ENCODE peak calls at places on chromosome 5, in ten cellular contexts. O, Q, V, W, H, B, P, Y, C and Z are unnamed samples.

GRCh38 chr5:3595102-3595961 is at the start of gene IRX1:
- DNase-seq in O (no peak), Q (no peak), V (no peak), W (no peak), H (no peak), B (peak; percentile 26), P (no peak), Y (no peak), C (no peak), Z (peak; percentile 56)

GRCh38 chr5:66959668-66960067 is 236.9 kb downstream of the CD180 start:
- DNase-seq in O (no peak), Q (no peak), V (no peak), W (peak; percentile 49), H (peak; percentile 35), B (no peak), P (no peak), Y (no peak), C (no peak), Z (no peak)

GRCh38 chr5:64854855-64855254 is 86.1 kb downstream of the CWC27 start:
- DNase-seq in O (no peak), Q (no peak), V (no peak), W (no peak), H (no peak), B (no peak), P (no peak), Y (no peak), C (no peak), Z (no peak)

GRCh38 chr5:2721739-2722138 is 29.7 kb downstream of the IRX2 start:
- DNase-seq in O (no peak), Q (no peak), V (no peak), W (no peak), H (no peak), B (no peak), P (no peak), Y (no peak), C (no peak), Z (no peak)

GRCh38 chr5:151696470-151697061 is 9.9 kb upstream of the SPARC start:
- DNase-seq in O (peak; percentile 61), Q (peak; percentile 90), V (no peak), W (no peak), H (no peak), B (peak; percentile 100), P (no peak), Y (no peak), C (no peak), Z (peak; percentile 99)

GRCh38 chr5:125083932-125084331 is 337.5 kb upstream of the ZNF608 start:
- DNase-seq in O (no peak), Q (no peak), V (no peak), W (peak; percentile 14), H (no peak), B (peak; percentile 92), P (no peak), Y (no peak), C (no peak), Z (peak; percentile 67)

GRCh38 chr5:90174236-90174635 is 235.3 kb downstream of the CETN3 start:
- DNase-seq in O (no peak), Q (no peak), V (no peak), W (no peak), H (no peak), B (peak; percentile 9), P (no peak), Y (no peak), C (no peak), Z (peak; percentile 12)

GRCh38 chr5:35237580-35238376 is 7.5 kb upstream of the PRLR start:
- DNase-seq in O (no peak), Q (no peak), V (no peak), W (no peak), H (peak; percentile 86), B (no peak), P (no peak), Y (no peak), C (no peak), Z (no peak)

DNA sequence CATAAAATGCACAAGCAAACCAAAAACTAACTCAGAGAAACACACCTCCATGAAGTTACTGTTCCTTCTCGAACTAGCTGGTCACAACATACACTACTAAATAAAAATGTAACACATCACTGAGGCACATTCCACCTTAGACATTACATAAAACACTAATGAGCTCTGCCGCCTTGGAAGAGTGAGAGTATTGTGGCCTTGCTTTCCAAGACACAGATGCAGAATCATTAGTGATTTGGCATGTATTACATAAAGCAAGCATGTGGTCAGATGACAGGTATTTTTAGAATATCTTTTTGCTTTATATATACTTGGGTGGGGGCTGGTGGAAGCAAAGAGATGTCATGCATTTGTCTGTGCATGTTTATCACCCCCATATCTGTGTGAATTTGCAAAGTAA is 213.7 kb downstream of the MEF2C start:
- DNase-seq in O (no peak), Q (no peak), V (no peak), W (no peak), H (no peak), B (no peak), P (no peak), Y (no peak), C (no peak), Z (peak; percentile 45)
- TF ChIP-seq CTCF in O (no peak), Q (no peak), V (no peak), W (no peak), H (no peak), B (no peak), P (no peak), Y (no peak), C (no peak), Z (no peak)

GRCh38 chr5:107514305-107514704 is 156.4 kb downstream of the EFNA5 start:
- DNase-seq in O (no peak), Q (no peak), V (no peak), W (peak; percentile 39), H (no peak), B (no peak), P (no peak), Y (no peak), C (no peak), Z (peak; percentile 48)
- H3K4me3 ChIP-seq in O (no peak overlapping the region), Q (no peak overlapping the region), V (no peak overlapping the region), W (no peak overlapping the region), H (no peak overlapping the region), B (no peak overlapping the region), P (no peak overlapping the region), Y (no peak overlapping the region), C (no peak overlapping the region), Z (no peak overlapping the region)

GRCh38 chr5:157225463-157226422 is 40.2 kb upstream of the CYFIP2 start:
- DNase-seq in O (no peak), Q (no peak), V (no peak), W (no peak), H (no peak), B (no peak), P (no peak), Y (no peak), C (no peak), Z (no peak)

GRCh38 chr5:157219491-157220271 is 39.0 kb downstream of the ITK start:
- DNase-seq in O (no peak), Q (no peak), V (no peak), W (no peak), H (no peak), B (no peak), P (no peak), Y (peak; percentile 25), C (peak; percentile 50), Z (no peak)

GRCh38 chr5:157217289-157218024 is 36.8 kb downstream of the ITK start:
- DNase-seq in O (no peak), Q (no peak), V (no peak), W (no peak), H (no peak), B (no peak), P (no peak), Y (no peak), C (no peak), Z (no peak)

DNA sequence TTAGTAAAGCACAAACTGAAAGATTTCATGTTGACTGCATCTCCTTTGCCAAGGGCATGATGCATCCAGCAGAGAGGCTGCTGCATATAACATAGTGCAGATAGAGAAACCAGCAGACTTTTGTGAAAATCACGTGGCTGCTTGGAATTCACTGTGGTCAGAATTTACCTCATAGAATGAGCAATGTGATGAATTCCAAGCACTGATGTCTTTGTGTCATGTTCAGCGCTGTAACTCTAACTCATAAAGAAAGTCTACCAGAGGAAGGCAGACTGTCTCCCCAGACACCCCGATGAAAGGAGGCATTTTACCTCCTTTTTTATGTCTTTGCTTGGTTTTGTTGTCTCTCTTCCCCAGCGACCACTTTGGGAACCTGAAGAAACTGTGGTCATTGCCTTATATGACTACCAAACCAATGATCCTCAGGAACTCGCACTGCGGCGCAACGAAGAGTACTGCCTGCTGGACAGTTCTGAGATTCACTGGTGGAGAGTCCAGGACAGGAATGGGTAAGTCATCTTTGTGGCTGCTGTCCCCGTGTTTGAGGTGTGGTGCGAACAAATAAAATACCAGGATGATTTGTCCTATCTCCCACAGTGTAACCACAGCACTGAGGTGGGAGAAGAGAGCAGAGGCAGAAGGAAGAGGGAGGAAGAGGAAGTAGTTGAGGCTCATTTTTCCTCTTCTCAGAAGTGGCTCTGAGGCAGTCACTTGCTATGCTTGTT is 42.0 kb downstream of the ITK start:
- DNase-seq in O (no peak), Q (no peak), V (no peak), W (peak; percentile 42), H (no peak), B (peak; percentile 15), P (no peak), Y (peak; percentile 26), C (no peak), Z (peak; percentile 67)
- TF ChIP-seq CTCF in O (no peak), Q (no peak), V (no peak), W (no peak), H (no peak), B (no peak), P (no peak), Y (no peak), C (no peak), Z (no peak)

GRCh38 chr5:159775890-159776289 is 140.4 kb upstream of the ADRA1B start:
- DNase-seq in O (no peak), Q (no peak), V (no peak), W (no peak), H (no peak), B (no peak), P (no peak), Y (no peak), C (no peak), Z (peak; percentile 44)

GRCh38 chr5:159777049-159777448 is 139.2 kb upstream of the ADRA1B start:
- DNase-seq in O (no peak), Q (no peak), V (no peak), W (peak; percentile 31), H (no peak), B (peak; percentile 16), P (no peak), Y (no peak), C (no peak), Z (no peak)

GRCh38 chr5:159773062-159773924 is 143.0 kb upstream of the ADRA1B start:
- DNase-seq in O (peak; percentile 78), Q (peak; percentile 80), V (peak; percentile 20), W (peak; percentile 86), H (no peak), B (peak; percentile 84), P (peak; percentile 44), Y (peak; percentile 90), C (no peak), Z (peak; percentile 95)

GRCh38 chr5:159774476-159775031 is 141.7 kb upstream of the ADRA1B start:
- DNase-seq in O (no peak), Q (no peak), V (no peak), W (no peak), H (no peak), B (no peak), P (no peak), Y (no peak), C (no peak), Z (no peak)

DNA sequence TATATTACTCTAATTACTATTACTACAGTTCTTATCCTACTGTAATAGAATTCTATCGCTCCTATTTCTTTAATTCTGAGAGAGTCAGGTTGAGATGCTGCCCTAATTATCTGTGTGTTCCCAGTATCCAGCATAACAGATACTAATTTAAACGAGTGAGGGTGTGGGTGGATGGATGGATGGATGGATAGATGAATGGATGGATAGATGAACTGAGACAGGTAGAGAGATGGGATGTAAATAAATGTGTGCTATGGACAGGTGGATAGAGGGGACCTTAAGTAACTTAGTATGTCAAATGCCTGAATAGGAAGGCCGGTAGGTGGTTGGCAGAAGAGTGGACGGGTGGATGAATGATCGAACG is 143.6 kb upstream of the ADRA1B start:
- DNase-seq in O (no peak), Q (no peak), V (no peak), W (no peak), H (no peak), B (no peak), P (no peak), Y (no peak), C (no peak), Z (no peak)
- H3K4me3 ChIP-seq in O (peak overlapping the region; percentile 43), Q (peak overlapping the region; percentile 35), V (peak overlapping the region; percentile 27), W (peak overlapping the region; percentile 63), H (no peak overlapping the region), B (peak overlapping the region; percentile 59), P (peak overlapping the region; percentile 56), Y (peak overlapping the region; percentile 38), C (no peak overlapping the region), Z (no peak overlapping the region)